ENCODE peak calls at places on chromosomes 11 and 22, in ten cellular contexts. N is transverse colon; A is thyroid gland; E is Peyer's patch; Y is pancreas; B is GM23338; H is psoas muscle; Q is fibroblast of lung; L is CD8-positive, alpha-beta T cell; C is prostate gland. K is an unnamed sample. For H3K27me3 and H3K36me3, the result is how much of the 10 kb centered on the place peaks cover.

GRCh38 chr22:31818481-31819392 is 64.9 kb downstream of the DEPDC5 start:
- DNase-seq in N (no peak), A (no peak), E (no peak), Y (no peak), B (peak), H (no peak), Q (peak), L (no peak), C (no peak), K (no peak)

GRCh38 chr11:37353192-37353591 is 755.2 kb upstream of the RAG2 start:
- DNase-seq in N (no peak), A (no peak), E (no peak), Y (no peak), B (no peak), H (no peak), Q (no peak), L (no peak), C (no peak), K (no peak)

GRCh38 chr11:18743900-18744514 is 18.0 kb upstream of the IGSF22 start:
- DNase-seq in N (no peak), A (no peak), E (no peak), Y (no peak), B (no peak), H (no peak), Q (no peak), L (no peak), C (no peak), K (no peak)

GRCh38 chr11:1852885-1853284 is at the start of gene LSP1:
- DNase-seq in N (peak), A (no peak), E (peak), Y (no peak), B (no peak), H (no peak), Q (no peak), L (peak), C (no peak), K (no peak)

GRCh38 chr11:115464269-115464668 is 39.9 kb downstream of the CADM1 start:
- DNase-seq in N (no peak), A (no peak), E (no peak), Y (no peak), B (no peak), H (no peak), Q (peak), L (no peak), C (no peak), K (peak)

GRCh38 chr22:24758164-24758799 is 16.2 kb downstream of the PIWIL3 start:
- DNase-seq in N (peak), A (peak), E (peak), Y (peak), B (peak), H (peak), Q (peak), L (peak), C (peak), K (no peak)

GRCh38 chr11:28343304-28344233 is 235.4 kb downstream of the METTL15 start:
- DNase-seq in N (no peak), A (no peak), E (no peak), Y (no peak), B (peak), H (no peak), Q (peak), L (no peak), C (no peak), K (peak)

GRCh38 chr11:33769542-33769941 is 4.8 kb downstream of the FBXO3 start:
- DNase-seq in N (no peak), A (no peak), E (no peak), Y (no peak), B (no peak), H (no peak), Q (peak), L (no peak), C (no peak), K (no peak)

GRCh38 chr11:65625628-65626342 is 10.2 kb downstream of the PCNX3 start:
- DNase-seq in N (peak), A (peak), E (peak), Y (no peak), B (peak), H (peak), Q (no peak), L (no peak), C (peak), K (no peak)

GRCh38 chr11:17479284-17480214 is 2.9 kb upstream of the ABCC8 start:
- DNase-seq in N (peak), A (peak), E (no peak), Y (no peak), B (peak), H (no peak), Q (peak), L (no peak), C (no peak), K (no peak)

GRCh38 chr22:42284643-42285181 is 14.3 kb upstream of the TCF20 start:
- DNase-seq in N (no peak), A (no peak), E (no peak), Y (peak), B (no peak), H (no peak), Q (no peak), L (no peak), C (no peak), K (no peak)

GRCh38 chr22:25495286-25495685 is 69.2 kb upstream of the GRK3 start:
- DNase-seq in N (no peak), A (peak), E (no peak), Y (no peak), B (no peak), H (no peak), Q (no peak), L (no peak), C (no peak), K (no peak)

GRCh38 chr22:21582801-21583740 is 15.6 kb downstream of the UBE2L3 start:
- DNase-seq in N (no peak), A (peak), E (no peak), Y (no peak), B (no peak), H (no peak), Q (no peak), L (no peak), C (peak), K (no peak)

GRCh38 chr22:41261541-41262249 is 21.0 kb upstream of the CHADL start:
- DNase-seq in N (no peak), A (no peak), E (no peak), Y (no peak), B (no peak), H (no peak), Q (no peak), L (no peak), C (peak), K (no peak)

GRCh38 chr22:27494821-27495220 is 306.7 kb downstream of the MN1 start:
- DNase-seq in N (no peak), A (no peak), E (no peak), Y (no peak), B (peak), H (no peak), Q (no peak), L (no peak), C (no peak), K (no peak)

GRCh38 chr11:45643585-45643984 is 21.8 kb downstream of the CHST1 start:
- DNase-seq in N (no peak), A (no peak), E (no peak), Y (peak), B (no peak), H (no peak), Q (no peak), L (no peak), C (no peak), K (no peak)

GRCh38 chr22:48427731-48428211 is 1399.9 kb downstream of the BRD1 start:
- DNase-seq in N (no peak), A (no peak), E (no peak), Y (peak), B (no peak), H (no peak), Q (no peak), L (no peak), C (no peak), K (no peak)

GRCh38 chr22:24426859-24427499 is 420 bp upstream of the ADORA2A start:
- DNase-seq in N (no peak), A (no peak), E (no peak), Y (peak), B (no peak), H (no peak), Q (no peak), L (no peak), C (no peak), K (no peak)

GRCh38 chr22:36117053-36117554 is 43.5 kb downstream of the APOL3 start:
- DNase-seq in N (no peak), A (peak), E (no peak), Y (no peak), B (no peak), H (no peak), Q (no peak), L (no peak), C (no peak), K (no peak)

GRCh38 chr11:16749092-16749491 is 10.6 kb downstream of the C11orf58 start:
- DNase-seq in N (no peak), A (no peak), E (no peak), Y (no peak), B (no peak), H (no peak), Q (no peak), L (no peak), C (no peak), K (no peak)

GRCh38 chr22:22079404-22080148 is 97.0 kb upstream of the TOP3B start:
- DNase-seq in N (no peak), A (no peak), E (no peak), Y (no peak), B (no peak), H (no peak), Q (no peak), L (no peak), C (no peak), K (no peak)

GRCh38 chr11:64590763-64591221 is at the start of gene SLC22A12:
- DNase-seq in N (no peak), A (no peak), E (no peak), Y (peak), B (no peak), H (no peak), Q (no peak), L (no peak), C (no peak), K (no peak)

GRCh38 chr22:20242393-20243175 is 25.5 kb downstream of the RTN4R start:
- DNase-seq in N (no peak), A (no peak), E (no peak), Y (no peak), B (no peak), H (no peak), Q (no peak), L (no peak), C (no peak), K (no peak)

GRCh38 chr11:5266609-5267008 is 3.1 kb downstream of the HBE1 start:
- DNase-seq in N (no peak), A (no peak), E (no peak), Y (no peak), B (no peak), H (no peak), Q (no peak), L (no peak), C (no peak), K (no peak)

GRCh38 chr22:19106886-19107729 is 15.1 kb downstream of the DGCR2 start:
- DNase-seq in N (no peak), A (no peak), E (no peak), Y (peak), B (no peak), H (no peak), Q (no peak), L (no peak), C (no peak), K (no peak)

GRCh38 chr22:19105867-19106802 is 16.1 kb downstream of the DGCR2 start:
- DNase-seq in N (no peak), A (no peak), E (peak), Y (peak), B (peak), H (no peak), Q (no peak), L (peak), C (no peak), K (no peak)

GRCh38 chr22:19105456-19105855 is 16.8 kb downstream of the DGCR2 start:
- DNase-seq in N (no peak), A (no peak), E (no peak), Y (peak), B (no peak), H (no peak), Q (no peak), L (no peak), C (no peak), K (no peak)

GRCh38 chr22:19107730-19108074 is 14.5 kb downstream of the DGCR2 start:
- DNase-seq in N (no peak), A (no peak), E (no peak), Y (peak), B (no peak), H (no peak), Q (no peak), L (no peak), C (no peak), K (no peak)

DNA sequence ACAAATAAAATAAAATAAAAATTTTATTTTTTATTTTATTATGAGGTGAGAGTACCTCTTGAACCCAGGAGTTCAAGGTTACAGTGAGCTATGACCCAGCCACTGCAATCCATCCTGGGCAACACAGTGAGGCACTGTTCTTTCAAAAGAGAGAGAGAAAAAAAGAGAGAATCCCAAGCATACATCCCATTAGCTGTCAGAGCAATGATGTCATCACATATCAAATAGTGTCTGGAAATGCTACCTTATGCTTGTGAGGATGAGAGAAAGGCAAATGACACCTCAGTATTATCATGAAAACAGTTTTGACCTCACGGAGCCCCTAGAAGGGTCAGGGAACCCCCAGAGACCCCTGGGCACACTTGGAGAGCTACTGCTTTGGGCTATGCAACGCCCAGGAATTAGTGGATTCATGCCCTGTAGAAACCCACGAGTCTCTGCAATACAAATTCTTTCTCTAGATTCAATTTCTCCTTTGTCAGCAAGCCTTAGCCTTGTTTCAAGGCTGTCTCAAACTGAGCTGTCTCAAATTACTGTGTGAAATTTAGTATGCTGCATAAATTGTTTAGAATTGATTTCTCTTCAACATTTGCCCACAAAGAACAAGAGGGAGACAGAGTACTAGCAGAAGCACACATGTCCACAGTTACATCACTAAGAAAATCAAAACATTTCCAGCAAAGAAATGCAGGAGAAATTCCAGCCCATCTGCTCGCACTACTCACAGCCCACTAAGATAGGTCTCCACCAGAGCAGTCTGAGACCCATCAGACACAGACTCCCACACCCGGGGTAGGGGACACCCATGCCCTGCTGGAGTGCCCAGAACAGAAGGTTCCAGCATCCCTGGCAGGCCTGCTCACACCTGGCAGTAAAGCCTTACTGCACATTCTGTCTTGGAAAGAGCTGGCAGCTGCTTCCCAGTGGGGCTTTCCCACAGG is 18.1 kb downstream of the DGCR2 start:
- DNase-seq in N (no peak), A (peak), E (no peak), Y (peak), B (no peak), H (no peak), Q (peak), L (no peak), C (no peak), K (no peak)
- TF ChIP-seq CTCF in N (no peak), A (no peak), E (no peak), Y (no peak), B (no peak), H (no peak), Q (no peak), L (no peak), C (no peak), K (no peak)

GRCh38 chr11:118153976-118154375 is 1.4 kb upstream of the SCN4B start:
- DNase-seq in N (no peak), A (no peak), E (no peak), Y (no peak), B (no peak), H (no peak), Q (no peak), L (no peak), C (no peak), K (no peak)
- H3K27me3 ChIP-seq in N (half or more), A (under half), E (under half), Y (under half), B (half or more), H (under half), Q (half or more), L (under half), C (under half), K (half or more)

GRCh38 chr11:48122656-48123055 is 94.0 kb upstream of the OR4B1 start:
- DNase-seq in N (no peak), A (no peak), E (no peak), Y (no peak), B (no peak), H (no peak), Q (no peak), L (no peak), C (no peak), K (no peak)

GRCh38 chr11:48123934-48124755 is 92.5 kb upstream of the OR4B1 start:
- DNase-seq in N (no peak), A (no peak), E (no peak), Y (no peak), B (no peak), H (no peak), Q (no peak), L (no peak), C (no peak), K (no peak)

GRCh38 chr11:48123249-48123875 is 93.2 kb upstream of the OR4B1 start:
- DNase-seq in N (no peak), A (no peak), E (no peak), Y (no peak), B (no peak), H (no peak), Q (no peak), L (no peak), C (no peak), K (no peak)

GRCh38 chr11:48124880-48125279 is 91.7 kb upstream of the OR4B1 start:
- DNase-seq in N (no peak), A (no peak), E (no peak), Y (no peak), B (no peak), H (no peak), Q (no peak), L (no peak), C (no peak), K (no peak)

DNA sequence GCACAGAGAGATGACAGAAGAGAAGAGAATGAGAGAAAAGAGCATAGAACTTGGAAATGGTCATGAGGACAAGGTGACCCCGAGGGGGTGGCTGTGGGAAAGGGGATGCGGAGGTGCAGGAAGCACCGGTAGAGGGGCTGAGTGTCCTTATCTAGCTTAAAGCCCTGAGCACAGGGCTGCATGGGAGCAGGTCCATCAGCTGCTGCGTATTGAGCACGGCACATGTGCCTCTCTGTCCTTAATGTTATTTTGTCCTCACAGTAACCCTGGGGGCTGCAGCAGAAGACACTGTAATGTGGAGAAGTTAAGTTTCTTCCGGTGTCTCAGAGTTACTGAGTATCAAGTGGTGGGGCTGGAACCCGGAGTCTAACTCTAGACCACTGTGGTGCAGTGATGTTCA is 94.4 kb upstream of the OR4B1 start:
- DNase-seq in N (no peak), A (no peak), E (no peak), Y (no peak), B (no peak), H (no peak), Q (no peak), L (no peak), C (no peak), K (no peak)
- H3K36me3 ChIP-seq in N (under half), A (under half), E (under half), Y (under half), B (under half), H (under half), Q (under half), L (under half), C (under half), K (under half)

GRCh38 chr11:131025020-131025419 is 108.7 kb upstream of the SNX19 start:
- DNase-seq in N (no peak), A (no peak), E (no peak), Y (no peak), B (peak), H (no peak), Q (peak), L (no peak), C (no peak), K (no peak)
- TF ChIP-seq CTCF in N (no peak), A (no peak), E (no peak), Y (no peak), B (peak), H (no peak), Q (peak), L (no peak), C (peak), K (peak)

DNA sequence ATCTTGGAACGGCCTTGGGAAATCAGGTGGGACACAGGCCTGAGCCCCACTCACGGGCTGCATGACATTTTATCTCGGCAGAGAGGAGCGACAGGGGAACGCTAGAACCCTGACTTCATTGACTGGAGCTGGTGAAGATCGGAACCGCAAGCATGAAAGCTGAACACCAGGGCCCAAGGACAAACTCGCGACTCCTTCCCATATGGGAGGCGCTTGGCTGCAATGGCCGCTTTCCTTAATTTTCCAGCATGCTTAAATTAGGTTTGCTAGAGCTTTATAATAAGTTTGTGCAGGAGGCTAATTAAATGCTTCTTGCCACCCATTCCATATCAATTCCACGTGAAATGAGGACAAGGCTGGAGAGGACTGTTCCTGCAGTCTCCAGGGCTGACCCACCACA is 693.1 kb downstream of the OPCML start:
- DNase-seq in N (no peak), A (no peak), E (no peak), Y (no peak), B (no peak), H (no peak), Q (no peak), L (no peak), C (no peak), K (no peak)
- H3K27me3 ChIP-seq in N (under half), A (under half), E (under half), Y (under half), B (under half), H (under half), Q (under half), L (under half), C (under half), K (under half)

K was measured in BJ.